ENCODE peak calls at places on chromosomes 2 and 18, in ten cellular contexts. One of them, this sample, is unnamed.

GRCh38 chr2:187986392-187987105 is 305.1 kb upstream of the GULP1 start:
- DNase-seq in thoracic aorta: no peak
- DNase-seq in cardiac muscle cell: no peak
- DNase-seq in breast epithelium: no peak
- DNase-seq in MCF 10A: no peak
- DNase-seq in BJ: no peak
- DNase-seq in WTC11: no peak
- DNase-seq in GM10248: no peak
- DNase-seq in RWPE1: peak
- DNase-seq in esophagus muscularis mucosa: no peak
- DNase-seq in this sample: no peak

GRCh38 chr2:240983361-240983995 is 14.9 kb upstream of the SNED1 start:
- DNase-seq in WTC11: peak
- DNase-seq in GM10248: peak
- DNase-seq in RWPE1: no peak
- DNase-seq in breast epithelium: no peak
- DNase-seq in BJ: no peak
- DNase-seq in MCF 10A: peak
- DNase-seq in thoracic aorta: no peak
- DNase-seq in esophagus muscularis mucosa: no peak
- DNase-seq in cardiac muscle cell: peak
- DNase-seq in this sample: peak

GRCh38 chr2:56288863-56289580 is 105.2 kb downstream of the CCDC85A start:
- DNase-seq in cardiac muscle cell: no peak
- DNase-seq in thoracic aorta: no peak
- DNase-seq in MCF 10A: no peak
- DNase-seq in esophagus muscularis mucosa: no peak
- DNase-seq in RWPE1: no peak
- DNase-seq in GM10248: no peak
- DNase-seq in BJ: no peak
- DNase-seq in WTC11: no peak
- DNase-seq in breast epithelium: no peak
- DNase-seq in this sample: no peak

GRCh38 chr2:239286901-239287300 is 113.9 kb downstream of the HDAC4 start:
- DNase-seq in breast epithelium: no peak
- DNase-seq in esophagus muscularis mucosa: no peak
- DNase-seq in GM10248: no peak
- DNase-seq in cardiac muscle cell: no peak
- DNase-seq in WTC11: no peak
- DNase-seq in MCF 10A: no peak
- DNase-seq in RWPE1: no peak
- DNase-seq in BJ: no peak
- DNase-seq in thoracic aorta: no peak
- DNase-seq in this sample: no peak

GRCh38 chr2:98730053-98730850 is 680 bp downstream of the MGAT4A start:
- DNase-seq in GM10248: no peak
- DNase-seq in breast epithelium: peak
- DNase-seq in thoracic aorta: no peak
- DNase-seq in RWPE1: no peak
- DNase-seq in MCF 10A: peak
- DNase-seq in WTC11: peak
- DNase-seq in BJ: no peak
- DNase-seq in cardiac muscle cell: no peak
- DNase-seq in esophagus muscularis mucosa: no peak
- DNase-seq in this sample: peak

GRCh38 chr2:52536929-52537460 is 1230.6 kb upstream of the CHAC2 start:
- DNase-seq in GM10248: no peak
- DNase-seq in BJ: no peak
- DNase-seq in esophagus muscularis mucosa: no peak
- DNase-seq in WTC11: no peak
- DNase-seq in RWPE1: peak
- DNase-seq in MCF 10A: peak
- DNase-seq in cardiac muscle cell: no peak
- DNase-seq in breast epithelium: no peak
- DNase-seq in thoracic aorta: no peak
- DNase-seq in this sample: no peak

GRCh38 chr2:118088051-118089014 is at the start of gene INSIG2:
- DNase-seq in BJ: peak
- DNase-seq in esophagus muscularis mucosa: peak
- DNase-seq in MCF 10A: peak
- DNase-seq in thoracic aorta: peak
- DNase-seq in cardiac muscle cell: peak
- DNase-seq in RWPE1: peak
- DNase-seq in GM10248: peak
- DNase-seq in WTC11: peak
- DNase-seq in breast epithelium: peak
- DNase-seq in this sample: peak

GRCh38 chr18:74402806-74403433 is 54.2 kb downstream of the DIPK1C start:
- DNase-seq in WTC11: no peak
- DNase-seq in RWPE1: no peak
- DNase-seq in BJ: no peak
- DNase-seq in thoracic aorta: no peak
- DNase-seq in GM10248: no peak
- DNase-seq in esophagus muscularis mucosa: no peak
- DNase-seq in MCF 10A: no peak
- DNase-seq in breast epithelium: no peak
- DNase-seq in cardiac muscle cell: no peak
- DNase-seq in this sample: no peak

GRCh38 chr2:182980115-182980514 is 58.1 kb downstream of the NCKAP1 start:
- DNase-seq in RWPE1: peak
- DNase-seq in breast epithelium: no peak
- DNase-seq in MCF 10A: peak
- DNase-seq in cardiac muscle cell: peak
- DNase-seq in WTC11: no peak
- DNase-seq in BJ: no peak
- DNase-seq in GM10248: peak
- DNase-seq in esophagus muscularis mucosa: no peak
- DNase-seq in thoracic aorta: no peak
- DNase-seq in this sample: no peak

GRCh38 chr2:227479865-227480475 is 8.0 kb downstream of the AGFG1 start:
- DNase-seq in cardiac muscle cell: peak
- DNase-seq in BJ: no peak
- DNase-seq in RWPE1: no peak
- DNase-seq in WTC11: no peak
- DNase-seq in esophagus muscularis mucosa: no peak
- DNase-seq in GM10248: no peak
- DNase-seq in breast epithelium: no peak
- DNase-seq in thoracic aorta: no peak
- DNase-seq in MCF 10A: peak
- DNase-seq in this sample: no peak

GRCh38 chr2:202377308-202377736 is 1.2 kb downstream of the BMPR2 start:
- DNase-seq in thoracic aorta: no peak
- DNase-seq in GM10248: no peak
- DNase-seq in cardiac muscle cell: peak
- DNase-seq in breast epithelium: no peak
- DNase-seq in BJ: no peak
- DNase-seq in MCF 10A: peak
- DNase-seq in WTC11: peak
- DNase-seq in RWPE1: peak
- DNase-seq in esophagus muscularis mucosa: peak
- DNase-seq in this sample: peak

DNA sequence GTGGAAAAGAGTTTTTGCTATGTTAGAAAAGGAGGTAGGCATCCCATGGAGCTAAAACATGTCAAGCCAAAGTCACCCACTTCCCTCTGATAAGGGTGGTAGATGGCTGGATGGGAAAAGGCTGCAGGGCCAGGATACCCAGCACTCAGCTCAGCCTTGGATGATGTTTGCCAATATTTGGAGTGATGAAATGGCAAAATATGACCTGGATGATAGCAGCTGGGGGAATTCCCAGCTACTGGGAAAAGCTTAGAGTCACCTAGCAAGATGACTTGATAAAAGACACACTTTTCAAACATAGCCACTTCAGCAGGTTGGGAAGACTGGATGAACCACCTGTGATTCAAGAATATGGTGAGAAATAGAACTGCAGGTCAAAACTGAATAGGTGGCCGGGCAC is 10.1 kb downstream of the RFX8 start:
- DNase-seq in BJ: no peak
- DNase-seq in breast epithelium: no peak
- DNase-seq in cardiac muscle cell: peak
- DNase-seq in esophagus muscularis mucosa: no peak
- DNase-seq in WTC11: no peak
- DNase-seq in MCF 10A: peak
- DNase-seq in RWPE1: no peak
- DNase-seq in GM10248: no peak
- DNase-seq in thoracic aorta: no peak
- DNase-seq in this sample: no peak
- TF ChIP-seq CTCF in BJ: no peak
- TF ChIP-seq CTCF in breast epithelium: no peak
- TF ChIP-seq CTCF in cardiac muscle cell: no peak
- TF ChIP-seq CTCF in esophagus muscularis mucosa: no peak
- TF ChIP-seq CTCF in WTC11: no peak
- TF ChIP-seq CTCF in MCF 10A: no peak
- TF ChIP-seq CTCF in RWPE1: no peak
- TF ChIP-seq CTCF in GM10248: no peak
- TF ChIP-seq CTCF in thoracic aorta: no peak
- TF ChIP-seq CTCF in this sample: no peak

GRCh38 chr2:112572005-112572404 is 12.4 kb upstream of the CHCHD5 start:
- DNase-seq in GM10248: no peak
- DNase-seq in thoracic aorta: no peak
- DNase-seq in MCF 10A: no peak
- DNase-seq in cardiac muscle cell: no peak
- DNase-seq in WTC11: no peak
- DNase-seq in esophagus muscularis mucosa: no peak
- DNase-seq in RWPE1: no peak
- DNase-seq in breast epithelium: no peak
- DNase-seq in BJ: no peak
- DNase-seq in this sample: no peak

GRCh38 chr2:112580084-112580483 is 4.3 kb upstream of the CHCHD5 start:
- DNase-seq in cardiac muscle cell: no peak
- DNase-seq in WTC11: no peak
- DNase-seq in breast epithelium: no peak
- DNase-seq in thoracic aorta: no peak
- DNase-seq in GM10248: no peak
- DNase-seq in RWPE1: no peak
- DNase-seq in MCF 10A: no peak
- DNase-seq in esophagus muscularis mucosa: no peak
- DNase-seq in BJ: no peak
- DNase-seq in this sample: no peak

GRCh38 chr2:112579280-112579679 is 5.1 kb upstream of the CHCHD5 start:
- DNase-seq in WTC11: no peak
- DNase-seq in RWPE1: peak
- DNase-seq in breast epithelium: no peak
- DNase-seq in cardiac muscle cell: peak
- DNase-seq in thoracic aorta: no peak
- DNase-seq in BJ: peak
- DNase-seq in esophagus muscularis mucosa: no peak
- DNase-seq in MCF 10A: peak
- DNase-seq in GM10248: no peak
- DNase-seq in this sample: no peak

GRCh38 chr2:112582314-112582746 is 2.1 kb upstream of the CHCHD5 start:
- DNase-seq in thoracic aorta: no peak
- DNase-seq in cardiac muscle cell: peak
- DNase-seq in BJ: no peak
- DNase-seq in GM10248: no peak
- DNase-seq in breast epithelium: no peak
- DNase-seq in RWPE1: peak
- DNase-seq in esophagus muscularis mucosa: no peak
- DNase-seq in WTC11: no peak
- DNase-seq in MCF 10A: peak
- DNase-seq in this sample: peak

GRCh38 chr2:112577756-112578155 is 6.7 kb upstream of the CHCHD5 start:
- DNase-seq in esophagus muscularis mucosa: no peak
- DNase-seq in WTC11: no peak
- DNase-seq in GM10248: no peak
- DNase-seq in thoracic aorta: no peak
- DNase-seq in MCF 10A: no peak
- DNase-seq in cardiac muscle cell: peak
- DNase-seq in RWPE1: no peak
- DNase-seq in BJ: no peak
- DNase-seq in breast epithelium: no peak
- DNase-seq in this sample: no peak
- TF ChIP-seq CTCF in esophagus muscularis mucosa: no peak
- TF ChIP-seq CTCF in WTC11: no peak
- TF ChIP-seq CTCF in GM10248: no peak
- TF ChIP-seq CTCF in thoracic aorta: no peak
- TF ChIP-seq CTCF in MCF 10A: no peak
- TF ChIP-seq CTCF in cardiac muscle cell: peak
- TF ChIP-seq CTCF in RWPE1: no peak
- TF ChIP-seq CTCF in BJ: peak
- TF ChIP-seq CTCF in breast epithelium: no peak
- TF ChIP-seq CTCF in this sample: no peak

DNA sequence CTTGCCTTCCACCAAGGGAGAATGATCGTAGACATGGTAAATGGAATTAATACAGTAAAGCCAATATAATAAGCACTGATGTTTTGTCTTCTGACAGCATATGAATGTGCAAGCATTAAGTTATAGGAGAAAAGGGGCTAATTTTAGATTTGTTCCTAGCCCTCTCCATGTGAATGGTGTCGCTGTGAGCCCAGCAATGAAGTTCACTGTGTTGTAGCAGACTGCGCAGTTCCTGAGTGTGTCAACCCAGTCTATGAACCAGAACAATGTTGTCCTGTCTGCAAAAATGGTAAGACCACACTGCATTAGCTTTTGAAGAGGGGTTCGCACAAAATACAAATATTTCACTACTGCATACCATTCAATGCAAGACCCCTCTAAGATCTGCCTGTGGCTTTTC is 25.6 kb downstream of the VWC2L start:
- DNase-seq in thoracic aorta: no peak
- DNase-seq in BJ: no peak
- DNase-seq in esophagus muscularis mucosa: no peak
- DNase-seq in RWPE1: no peak
- DNase-seq in GM10248: no peak
- DNase-seq in cardiac muscle cell: no peak
- DNase-seq in MCF 10A: no peak
- DNase-seq in WTC11: no peak
- DNase-seq in breast epithelium: no peak
- DNase-seq in this sample: no peak
- TF ChIP-seq CTCF in thoracic aorta: no peak
- TF ChIP-seq CTCF in BJ: no peak
- TF ChIP-seq CTCF in esophagus muscularis mucosa: no peak
- TF ChIP-seq CTCF in RWPE1: no peak
- TF ChIP-seq CTCF in GM10248: no peak
- TF ChIP-seq CTCF in cardiac muscle cell: no peak
- TF ChIP-seq CTCF in MCF 10A: no peak
- TF ChIP-seq CTCF in WTC11: no peak
- TF ChIP-seq CTCF in breast epithelium: no peak
- TF ChIP-seq CTCF in this sample: no peak

DNA sequence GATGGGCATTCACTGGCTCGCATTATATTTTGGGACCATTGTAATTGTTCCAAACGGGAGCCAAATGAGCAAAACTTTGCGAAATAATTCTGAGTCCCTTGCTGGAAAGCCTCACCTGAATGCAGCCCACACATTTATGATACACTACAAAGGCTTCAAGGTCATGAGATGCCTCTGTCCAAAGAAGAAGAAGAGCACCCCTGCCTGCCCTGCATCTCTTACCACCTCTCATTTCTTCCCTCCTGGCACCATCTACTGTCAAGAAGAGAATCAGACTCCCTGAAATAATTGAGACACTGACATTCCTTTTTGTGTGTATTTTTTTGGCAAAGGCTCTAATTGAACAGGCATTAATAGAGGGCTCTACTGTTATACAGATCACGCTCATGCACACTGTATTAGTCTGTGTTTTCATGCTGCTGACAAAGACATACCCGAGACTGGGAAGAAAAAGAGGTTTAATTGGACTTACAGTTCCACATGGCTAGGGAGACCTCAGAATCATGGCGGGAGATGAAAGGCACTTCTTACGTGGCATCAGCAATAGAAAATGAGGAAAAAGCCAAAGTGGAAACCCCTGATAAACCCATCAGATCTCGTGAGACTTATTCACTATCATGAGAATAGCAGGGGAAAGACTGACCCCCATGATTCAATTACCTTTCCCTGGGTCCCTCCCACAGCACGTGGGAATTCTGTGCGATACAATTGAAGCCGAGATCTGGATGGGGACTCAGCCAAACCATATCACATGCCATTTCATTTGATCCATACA is 176.3 kb downstream of the ALPK2 start:
- DNase-seq in esophagus muscularis mucosa: no peak
- DNase-seq in BJ: no peak
- DNase-seq in cardiac muscle cell: no peak
- DNase-seq in breast epithelium: no peak
- DNase-seq in thoracic aorta: no peak
- DNase-seq in WTC11: no peak
- DNase-seq in MCF 10A: peak
- DNase-seq in RWPE1: no peak
- DNase-seq in GM10248: no peak
- DNase-seq in this sample: no peak
- TF ChIP-seq CTCF in esophagus muscularis mucosa: no peak
- TF ChIP-seq CTCF in BJ: no peak
- TF ChIP-seq CTCF in cardiac muscle cell: no peak
- TF ChIP-seq CTCF in breast epithelium: no peak
- TF ChIP-seq CTCF in thoracic aorta: no peak
- TF ChIP-seq CTCF in WTC11: no peak
- TF ChIP-seq CTCF in MCF 10A: no peak
- TF ChIP-seq CTCF in RWPE1: no peak
- TF ChIP-seq CTCF in GM10248: no peak
- TF ChIP-seq CTCF in this sample: no peak